ENCODE peak calls at places on chromosomes 16 and 17, in eight cellular contexts. K is T follicular helper cell; F is cardiac muscle cell; P is effector CD4-positive, alpha-beta T cell; Y is T-helper 9 cell; L is occipital lobe; W is myocyte; V is body of pancreas. O is an unnamed sample.

GRCh38 chr17:14755002-14755401 is 454.1 kb downstream of the HS3ST3B1 start:
- DNase-seq in K (no peak), F (no peak), P (no peak), Y (no peak), L (no peak), W (peak; percentile 20), V (no peak), O (no peak)

GRCh38 chr17:67262420-67262819 is 17.4 kb upstream of the HELZ start:
- DNase-seq in K (no peak), F (no peak), P (no peak), Y (no peak), L (no peak), W (no peak), V (no peak), O (no peak)

GRCh38 chr17:19705201-19705600 is 11.2 kb downstream of the SLC47A2 start:
- DNase-seq in K (no peak), F (no peak), P (no peak), Y (no peak), L (no peak), W (no peak), V (no peak), O (no peak)

GRCh38 chr16:10314811-10315210 is 71.0 kb upstream of the ATF7IP2 start:
- DNase-seq in K (no peak), F (peak; percentile 39), P (no peak), Y (no peak), L (no peak), W (peak; percentile 6), V (no peak), O (no peak)

GRCh38 chr16:69276143-69277115 is 34.7 kb upstream of the VPS4A start:
- DNase-seq in K (no peak), F (peak; percentile 98), P (no peak), Y (no peak), L (no peak), W (peak; percentile 78), V (peak; percentile 29), O (no peak)

GRCh38 chr16:48206594-48207242 is 37.4 kb upstream of the LONP2 start:
- DNase-seq in K (no peak), F (peak; percentile 59), P (no peak), Y (no peak), L (no peak), W (no peak), V (no peak), O (no peak)

GRCh38 chr17:2218426-2218825 is 85.2 kb downstream of the SMG6 start:
- DNase-seq in K (no peak), F (no peak), P (no peak), Y (no peak), L (no peak), W (no peak), V (no peak), O (no peak)

GRCh38 chr16:50841081-50841886 is 99.4 kb downstream of the CYLD start:
- DNase-seq in K (peak; percentile 4), F (peak; percentile 47), P (peak; percentile 13), Y (peak; percentile 5), L (no peak), W (no peak), V (peak; percentile 21), O (no peak)

GRCh38 chr16:64089697-64090096 is 1032.2 kb downstream of the CDH11 start:
- DNase-seq in K (no peak), F (peak; percentile 40), P (no peak), Y (no peak), L (no peak), W (peak; percentile 70), V (no peak), O (no peak)

O was measured in effector CD8-positive, alpha-beta T cell.